ENCODE peak calls at places on chromosome 2, in nine cellular contexts. X is psoas muscle; F is foreskin fibroblast; M is naive thymus-derived CD4-positive, alpha-beta T cell; B is right lobe of liver; J is PC-9; Y is AG04450; P is MM.1S; T is H1. L is an unnamed sample.

GRCh38 chr2:10493636-10494281 is 45.6 kb upstream of the ODC1 start:
- DNase-seq in X (no peak), F (no peak), T (no peak), P (peak; percentile 64), Y (peak; percentile 74), J (peak; percentile 97), B (peak; percentile 53), M (peak; percentile 20), L (peak; percentile 45)

GRCh38 chr2:41495050-41495449 is 552.8 kb upstream of the PKDCC start:
- DNase-seq in F (peak; percentile 1), Y (no peak), P (no peak), X (no peak), B (no peak), T (no peak), M (no peak), J (no peak), L (no peak)

GRCh38 chr2:3827673-3828575 is 124.5 kb downstream of the DCDC2C start:
- DNase-seq in P (peak; percentile 8), Y (peak; percentile 4), J (no peak), M (no peak), F (no peak), X (no peak), T (no peak), B (no peak), L (peak; percentile 16)

GRCh38 chr2:37201766-37202165 is 5.5 kb downstream of the CEBPZOS start:
- DNase-seq in B (no peak), T (no peak), X (no peak), M (no peak), Y (no peak), F (no peak), J (no peak), P (no peak), L (no peak)

GRCh38 chr2:44087037-44087713 is 81.5 kb upstream of the PPM1B start:
- DNase-seq in Y (peak; percentile 30), J (peak; percentile 66), X (peak; percentile 84), P (peak; percentile 82), M (peak; percentile 85), F (peak; percentile 87), B (peak; percentile 93), T (peak; percentile 64), L (peak; percentile 93)

GRCh38 chr2:216691210-216691741 is 4.1 kb downstream of the IGFBP5 start:
- DNase-seq in B (no peak), J (peak; percentile 42), T (no peak), P (peak; percentile 19), F (peak; percentile 69), M (no peak), Y (no peak), X (peak; percentile 76), L (peak; percentile 85)

GRCh38 chr2:59196511-59196910 is 955.4 kb upstream of the FANCL start:
- DNase-seq in J (no peak), T (no peak), P (no peak), Y (no peak), B (no peak), F (peak; percentile 63), X (no peak), M (no peak), L (peak; percentile 1)

GRCh38 chr2:196263181-196263747 is 91.9 kb upstream of the STK17B start:
- DNase-seq in M (peak; percentile 70), F (peak; percentile 51), J (peak; percentile 43), B (no peak), T (no peak), X (no peak), Y (no peak), P (peak; percentile 94), L (peak; percentile 75)

GRCh38 chr2:50746526-50746925 is 285.4 kb downstream of the NRXN1 start:
- DNase-seq in F (peak; percentile 4), X (no peak), B (no peak), Y (no peak), M (no peak), J (no peak), T (no peak), P (peak; percentile 42), L (peak; percentile 44)

GRCh38 chr2:233803292-233803911 is 25.3 kb downstream of the MROH2A start:
- DNase-seq in B (no peak), X (no peak), Y (no peak), T (no peak), J (no peak), M (no peak), F (no peak), P (no peak), L (no peak)

GRCh38 chr2:101999122-101999789 is 7.5 kb downstream of the IL1R2 start:
- DNase-seq in J (peak; percentile 82), B (peak; percentile 73), T (no peak), Y (no peak), M (no peak), F (peak; percentile 28), X (no peak), P (no peak), L (no peak)

GRCh38 chr2:57111531-57111930 is 927.7 kb downstream of the CCDC85A start:
- DNase-seq in F (no peak), X (no peak), Y (no peak), P (no peak), T (no peak), B (no peak), M (no peak), J (no peak), L (no peak)

GRCh38 chr2:213238753-213239591 is 45.3 kb upstream of the SPAG16 start:
- DNase-seq in T (no peak), Y (peak; percentile 72), F (peak; percentile 94), B (no peak), M (no peak), P (no peak), X (no peak), J (peak; percentile 92), L (peak; percentile 91)

GRCh38 chr2:68715353-68716041 is 19.1 kb upstream of the ARHGAP25 start:
- DNase-seq in B (peak; percentile 66), J (no peak), M (no peak), Y (no peak), F (peak; percentile 66), X (peak; percentile 30), T (peak; percentile 80), P (peak; percentile 91), L (peak; percentile 55)

GRCh38 chr2:101400048-101400447 is 12.7 kb upstream of the CREG2 start:
- DNase-seq in M (no peak), P (no peak), F (peak; percentile 37), J (peak; percentile 84), B (no peak), Y (no peak), T (no peak), X (no peak), L (peak; percentile 20)

GRCh38 chr2:239181074-239181581 is 219.7 kb downstream of the HDAC4 start:
- DNase-seq in T (no peak), J (no peak), P (no peak), M (no peak), B (no peak), Y (no peak), X (no peak), F (no peak), L (no peak)

GRCh38 chr2:230932556-230933511 is 7.8 kb upstream of the GPR55 start:
- DNase-seq in F (peak; percentile 90), T (no peak), J (no peak), X (peak; percentile 73), P (no peak), M (no peak), Y (no peak), B (peak; percentile 48), L (peak; percentile 71)

GRCh38 chr2:42960835-42961165 is 168.4 kb upstream of the HAAO start:
- DNase-seq in Y (no peak), P (no peak), T (no peak), F (peak; percentile 72), B (no peak), X (no peak), M (no peak), J (no peak), L (no peak)

GRCh38 chr2:159614534-159615186 is 1.7 kb downstream of the BAZ2B start:
- DNase-seq in B (no peak), F (no peak), T (no peak), P (no peak), J (peak; percentile 39), M (no peak), X (no peak), Y (no peak), L (peak; percentile 67)
- H3K4me3 ChIP-seq in B (peak overlapping the region; percentile 66), F (peak overlapping the region; percentile 75), T (peak overlapping the region; percentile 73), P (peak overlapping the region; percentile 88), J (peak overlapping the region; percentile 71), M (no peak overlapping the region), X (peak overlapping the region; percentile 83), Y (peak overlapping the region; percentile 79), L (peak overlapping the region; percentile 93)

GRCh38 chr2:54482725-54483124 is 26.6 kb downstream of the SPTBN1 start:
- DNase-seq in Y (peak; percentile 29), P (no peak), X (peak; percentile 70), F (peak; percentile 94), B (no peak), M (no peak), J (no peak), T (no peak), L (peak; percentile 72)

GRCh38 chr2:54486766-54487165 is 30.6 kb downstream of the SPTBN1 start:
- DNase-seq in X (no peak), M (no peak), T (no peak), F (no peak), B (no peak), P (no peak), J (no peak), Y (no peak), L (no peak)

GRCh38 chr2:54480025-54480424 is 23.9 kb downstream of the SPTBN1 start:
- DNase-seq in Y (no peak), X (no peak), J (no peak), T (no peak), F (no peak), P (no peak), B (no peak), M (no peak), L (no peak)

GRCh38 chr2:54481686-54482085 is 25.6 kb downstream of the SPTBN1 start:
- DNase-seq in M (no peak), J (no peak), B (no peak), F (no peak), P (no peak), Y (no peak), X (no peak), T (no peak), L (no peak)

GRCh38 chr2:54483426-54483825 is 27.3 kb downstream of the SPTBN1 start:
- DNase-seq in X (no peak), F (peak; percentile 80), T (no peak), J (peak; percentile 52), P (no peak), B (no peak), M (no peak), Y (no peak), L (no peak)
- H3K4me3 ChIP-seq in X (peak overlapping the region; percentile 19), F (no peak overlapping the region), T (no peak overlapping the region), J (no peak overlapping the region), P (no peak overlapping the region), B (no peak overlapping the region), M (no peak overlapping the region), Y (no peak overlapping the region), L (peak overlapping the region; percentile 59)

GRCh38 chr2:26693287-26693849 is 846 bp downstream of the KCNK3 start:
- DNase-seq in M (no peak), P (no peak), X (no peak), J (no peak), T (no peak), Y (no peak), B (no peak), F (no peak), L (peak; percentile 10)
- H3K4me3 ChIP-seq in M (no peak overlapping the region), P (no peak overlapping the region), X (peak overlapping the region; percentile 43), J (no peak overlapping the region), T (peak overlapping the region; percentile 34), Y (no peak overlapping the region), B (no peak overlapping the region), F (no peak overlapping the region), L (peak overlapping the region; percentile 80)

DNA sequence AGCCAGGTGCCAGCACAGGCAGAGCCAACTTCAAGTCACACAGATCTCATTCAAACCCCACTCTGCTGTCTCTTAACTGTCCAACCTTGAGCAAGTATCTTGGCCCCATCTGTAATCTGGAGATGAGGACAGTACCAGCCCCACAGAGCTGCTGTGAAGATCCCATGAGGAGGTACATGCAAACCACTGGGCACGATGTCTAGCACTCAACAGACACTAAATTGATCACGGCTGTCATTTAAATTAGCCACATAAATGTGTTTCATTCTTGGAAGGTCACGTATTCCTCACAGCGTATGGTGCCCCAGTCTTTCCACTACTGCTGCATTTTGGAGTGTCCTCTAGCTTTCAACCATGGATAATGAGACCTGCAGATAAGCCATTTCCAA is 167.6 kb upstream of the ID2 start:
- DNase-seq in M (no peak), B (no peak), Y (no peak), F (no peak), P (no peak), X (no peak), J (no peak), T (no peak), L (no peak)
- H3K4me3 ChIP-seq in M (no peak overlapping the region), B (no peak overlapping the region), Y (no peak overlapping the region), F (no peak overlapping the region), P (peak overlapping the region; percentile 46), X (no peak overlapping the region), J (no peak overlapping the region), T (no peak overlapping the region), L (no peak overlapping the region)

L was measured in adipocyte.